ENCODE peak calls at places on chromosomes 16 and 17, in eight cellular contexts. Y is right lobe of liver; G is body of pancreas; X is adrenal gland; H is T1000; N is iPS DF 6.9; T is iPS-NIHi11; V is stimulated activated CD4-positive, alpha-beta T cell treated with anti-CD3 and anti-CD28 coated beads, Interleukin-15, amount 100 ng/mL, for 1 hour. R is an unnamed sample.

GRCh38 chr16:3850544-3850899 is 30.0 kb downstream of the CREBBP start:
- DNase-seq in N (no peak), T (no peak), Y (no peak), X (no peak), H (no peak), V (no peak), G (no peak), R (no peak)

GRCh38 chr17:47290870-47291241 is 32.9 kb upstream of the EFCAB13 start:
- DNase-seq in Y (no peak), N (no peak), V (no peak), T (no peak), H (no peak), G (no peak), X (no peak), R (no peak)

GRCh38 chr17:9700136-9700535 is 54.8 kb downstream of the USP43 start:
- DNase-seq in T (no peak), V (no peak), N (no peak), H (no peak), X (no peak), Y (no peak), G (no peak), R (no peak)

GRCh38 chr17:80965606-80966005 is 26.0 kb upstream of the CHMP6 start:
- DNase-seq in T (no peak), V (no peak), H (no peak), N (no peak), Y (no peak), G (no peak), X (peak), R (no peak)

GRCh38 chr17:7011942-7012254 is 526 bp upstream of the RNASEK start:
- DNase-seq in H (no peak), N (no peak), V (no peak), X (no peak), Y (no peak), G (no peak), T (no peak), R (no peak)

GRCh38 chr17:78281249-78281865 is 49.9 kb downstream of the TMEM235 start:
- DNase-seq in X (no peak), N (no peak), V (no peak), G (no peak), H (no peak), T (no peak), Y (no peak), R (no peak)

GRCh38 chr17:12536472-12536871 is 129.2 kb upstream of the MYOCD start:
- DNase-seq in X (no peak), V (no peak), Y (no peak), N (no peak), H (no peak), T (no peak), G (no peak), R (no peak)

GRCh38 chr17:44522883-44523671 is 19.9 kb upstream of the GPATCH8 start:
- DNase-seq in G (peak), H (no peak), N (no peak), T (peak), Y (peak), V (peak), X (peak), R (peak)

GRCh38 chr16:78434401-78434800 is 334.9 kb downstream of the WWOX start:
- DNase-seq in H (no peak), Y (no peak), N (no peak), G (no peak), V (no peak), T (no peak), X (no peak), R (no peak)

GRCh38 chr17:29616300-29617048 is 6.2 kb downstream of the CORO6 start:
- DNase-seq in N (no peak), Y (no peak), X (no peak), G (peak), V (no peak), H (no peak), T (no peak), R (no peak)

GRCh38 chr17:72561266-72561665 is 440.4 kb downstream of the SOX9 start:
- DNase-seq in X (no peak), T (no peak), N (no peak), H (no peak), Y (no peak), V (no peak), G (no peak), R (no peak)

GRCh38 chr16:56262879-56263245 is 71.6 kb downstream of the GNAO1 start:
- DNase-seq in Y (no peak), H (no peak), V (no peak), N (no peak), X (no peak), G (no peak), T (no peak), R (no peak)

GRCh38 chr16:87831421-87832136 is 37.7 kb downstream of the SLC7A5 start:
- DNase-seq in N (no peak), V (no peak), G (no peak), H (no peak), T (no peak), Y (no peak), X (no peak), R (no peak)

GRCh38 chr17:47131761-47132160 is 57.3 kb downstream of the CDC27 start:
- DNase-seq in X (peak), G (no peak), V (no peak), T (no peak), Y (no peak), H (no peak), N (no peak), R (no peak)

GRCh38 chr17:72631568-72631967 is 460.9 kb downstream of the SLC39A11 start:
- DNase-seq in X (no peak), T (no peak), G (no peak), V (no peak), Y (no peak), H (no peak), N (no peak), R (no peak)

GRCh38 chr16:52545544-52546262 is 1.2 kb downstream of the TOX3 start:
- DNase-seq in Y (peak), V (no peak), H (no peak), T (peak), X (no peak), G (no peak), N (no peak), R (no peak)

GRCh38 chr17:45410144-45411091 is 22.3 kb downstream of the ARHGAP27 start:
- DNase-seq in T (no peak), N (no peak), H (no peak), X (no peak), V (peak), G (no peak), Y (peak), R (no peak)

GRCh38 chr17:4810696-4811289 is 3.8 kb downstream of the PLD2 start:
- DNase-seq in T (no peak), V (no peak), G (no peak), Y (peak), H (no peak), N (no peak), X (no peak), R (no peak)

GRCh38 chr16:46996391-46996790 is 22.9 kb upstream of the DNAJA2 start:
- DNase-seq in X (no peak), N (no peak), Y (no peak), T (peak), V (no peak), H (no peak), G (no peak), R (no peak)

GRCh38 chr17:37848690-37849616 is 75.3 kb upstream of the TBC1D3K start:
- DNase-seq in X (no peak), N (no peak), T (no peak), G (no peak), V (no peak), Y (no peak), H (peak), R (no peak)

GRCh38 chr16:80974649-80975376 is 31.9 kb downstream of the CMC2 start:
- DNase-seq in H (no peak), Y (no peak), V (no peak), X (no peak), N (no peak), T (no peak), G (no peak), R (no peak)

GRCh38 chr16:58031016-58031800 is 5.7 kb downstream of the MMP15 start:
- DNase-seq in G (no peak), X (no peak), N (no peak), T (no peak), V (no peak), Y (peak), H (no peak), R (no peak)